ENCODE peak calls at places on chromosomes 16 and 17, in five cellular contexts. K, G, N, M and V are unnamed samples.

GRCh38 chr16:86761117-86761971 is 183.0 kb downstream of the FOXL1 start:
- DNase-seq in M (no peak), G (peak), K (peak), N (peak), V (peak)

GRCh38 chr17:73068322-73069153 is 23.9 kb downstream of the SLC39A11 start:
- DNase-seq in G (no peak), N (no peak), K (no peak), M (no peak), V (no peak)

GRCh38 chr17:75975757-75976174 is 3.2 kb downstream of the ACOX1 start:
- DNase-seq in N (no peak), K (no peak), G (no peak), M (no peak), V (no peak)

GRCh38 chr17:45431531-45432404 is 902 bp downstream of the ARHGAP27 start:
- DNase-seq in G (no peak), K (peak), M (no peak), N (peak), V (peak)

GRCh38 chr16:11781773-11782172 is 15.3 kb downstream of the ZC3H7A start:
- DNase-seq in G (no peak), M (no peak), N (no peak), K (no peak), V (no peak)

GRCh38 chr17:77865109-77865611 is 93.3 kb upstream of the TNRC6C start:
- DNase-seq in G (no peak), N (no peak), K (peak), M (no peak), V (no peak)

GRCh38 chr16:56860226-56861020 is 4.6 kb upstream of the SLC12A3 start:
- DNase-seq in K (no peak), G (peak), M (no peak), N (no peak), V (peak)

GRCh38 chr17:35944151-35944550 is 638 bp upstream of the LYZL6 start:
- DNase-seq in M (no peak), G (no peak), K (no peak), N (no peak), V (no peak)

GRCh38 chr17:28749516-28750177 is 5.8 kb downstream of the TRAF4 start:
- DNase-seq in G (no peak), K (no peak), M (no peak), N (no peak), V (no peak)

GRCh38 chr17:36674278-36674650 is 72.9 kb downstream of the MRM1 start:
- DNase-seq in N (peak), K (no peak), G (no peak), M (no peak), V (no peak)

GRCh38 chr16:87652799-87653198 is 50.5 kb downstream of the JPH3 start:
- DNase-seq in N (no peak), G (no peak), K (no peak), M (no peak), V (no peak)

GRCh38 chr17:33266116-33266515 is 27.0 kb downstream of the ASIC2 start:
- DNase-seq in M (no peak), G (no peak), N (no peak), K (no peak), V (no peak)

GRCh38 chr16:12942861-12943260 is 41.5 kb downstream of the SHISA9 start:
- DNase-seq in G (no peak), M (no peak), N (no peak), K (no peak), V (no peak)

GRCh38 chr16:86789621-86790051 is 211.3 kb downstream of the FOXL1 start:
- DNase-seq in G (no peak), M (no peak), N (no peak), K (no peak), V (no peak)

GRCh38 chr16:61681124-61681523 is 355.1 kb downstream of the CDH8 start:
- DNase-seq in K (no peak), G (no peak), M (no peak), N (no peak), V (no peak)

GRCh38 chr17:37079735-37080134 is 131.0 kb downstream of the AATF start:
- DNase-seq in M (no peak), N (no peak), G (no peak), K (no peak), V (no peak)

GRCh38 chr17:39227364-39227919 is 1.7 kb upstream of the STAC2 start:
- DNase-seq in K (no peak), N (no peak), G (no peak), M (no peak), V (no peak)

GRCh38 chr16:3868556-3868955 is 12.0 kb downstream of the CREBBP start:
- DNase-seq in M (no peak), G (no peak), N (no peak), K (no peak), V (no peak)

GRCh38 chr17:57261084-57261461 is 4.8 kb downstream of the MSI2 start:
- DNase-seq in N (no peak), M (no peak), G (no peak), K (no peak), V (no peak)

GRCh38 chr16:17357302-17358062 is 113.3 kb downstream of the XYLT1 start:
- DNase-seq in K (no peak), G (no peak), M (no peak), N (no peak), V (no peak)

GRCh38 chr16:79334127-79334526 is 266.4 kb downstream of the MAF start:
- DNase-seq in M (no peak), K (no peak), N (peak), G (no peak), V (no peak)